ENCODE peak calls at places on chromosomes 11 and 22, in four cellular contexts. W is choroid plexus epithelial cell, V is astrocyte of the spinal cord, T is MM.1S. E is an unnamed sample.

GRCh38 chr22:27323646-27324045 is 477.9 kb downstream of the MN1 start:
- DNase-seq in W (no peak), V (no peak), T (no peak), E (no peak)

GRCh38 chr22:49617866-49618688 is 209.6 kb downstream of the BRD1 start:
- DNase-seq in W (no peak), V (no peak), T (no peak), E (no peak)

GRCh38 chr11:47915407-47916137 is 64.8 kb upstream of the PTPRJ start:
- DNase-seq in W (no peak), V (no peak), T (no peak), E (no peak)

GRCh38 chr22:28034760-28035401 is 115.8 kb upstream of the PITPNB start:
- DNase-seq in W (peak; percentile 69), V (peak; percentile 54), T (no peak), E (no peak)

GRCh38 chr11:12989428-12990242 is 19.5 kb upstream of the RASSF10 start:
- DNase-seq in W (no peak), V (no peak), T (no peak), E (no peak)

GRCh38 chr22:46769191-46769675 is 6.8 kb downstream of the TBC1D22A start:
- DNase-seq in W (no peak), V (no peak), T (no peak), E (no peak)

GRCh38 chr11:116707746-116708145 is 65.0 kb downstream of the BUD13 start:
- DNase-seq in W (no peak), V (no peak), T (no peak), E (no peak)

GRCh38 chr11:125624756-125625213 is at the start of gene CHEK1:
- DNase-seq in W (no peak), V (no peak), T (no peak), E (no peak)

GRCh38 chr11:33713914-33714398 is 13.3 kb upstream of the C11orf91 start:
- DNase-seq in W (no peak), V (no peak), T (no peak), E (no peak)

GRCh38 chr11:17767914-17768313 is 33.3 kb downstream of the KCNC1 start:
- DNase-seq in W (no peak), V (no peak), T (no peak), E (no peak)

GRCh38 chr11:69344570-69345145 is 50.7 kb downstream of the MYEOV start:
- DNase-seq in W (no peak), V (no peak), T (no peak), E (no peak)

GRCh38 chr22:49010901-49011300 is 816.8 kb downstream of the BRD1 start:
- DNase-seq in W (no peak), V (no peak), T (no peak), E (no peak)

GRCh38 chr11:46520971-46521745 is 72.7 kb downstream of the AMBRA1 start:
- DNase-seq in W (peak; percentile 79), V (peak; percentile 80), T (no peak), E (peak; percentile 43)

GRCh38 chr22:46676479-46676878 is 56.3 kb downstream of the GRAMD4 start:
- DNase-seq in W (no peak), V (no peak), T (no peak), E (no peak)

GRCh38 chr11:61111060-61111435 is 8.8 kb downstream of the CD5 start:
- DNase-seq in W (no peak), V (no peak), T (no peak), E (no peak)

GRCh38 chr11:2591805-2592204 is 108.0 kb downstream of the KCNQ1OT1 start:
- DNase-seq in W (no peak), V (no peak), T (no peak), E (no peak)

GRCh38 chr11:117830674-117831351 is 6.3 kb upstream of the FXYD2 start:
- DNase-seq in W (no peak), V (no peak), T (no peak), E (no peak)

GRCh38 chr11:73388241-73389133 is 12.3 kb downstream of the RELT start:
- DNase-seq in W (no peak), V (no peak), T (no peak), E (no peak)

GRCh38 chr22:16793831-16794230 is 31.4 kb downstream of the XKR3 start:
- DNase-seq in W (no peak), V (no peak), T (no peak), E (no peak)

DNA sequence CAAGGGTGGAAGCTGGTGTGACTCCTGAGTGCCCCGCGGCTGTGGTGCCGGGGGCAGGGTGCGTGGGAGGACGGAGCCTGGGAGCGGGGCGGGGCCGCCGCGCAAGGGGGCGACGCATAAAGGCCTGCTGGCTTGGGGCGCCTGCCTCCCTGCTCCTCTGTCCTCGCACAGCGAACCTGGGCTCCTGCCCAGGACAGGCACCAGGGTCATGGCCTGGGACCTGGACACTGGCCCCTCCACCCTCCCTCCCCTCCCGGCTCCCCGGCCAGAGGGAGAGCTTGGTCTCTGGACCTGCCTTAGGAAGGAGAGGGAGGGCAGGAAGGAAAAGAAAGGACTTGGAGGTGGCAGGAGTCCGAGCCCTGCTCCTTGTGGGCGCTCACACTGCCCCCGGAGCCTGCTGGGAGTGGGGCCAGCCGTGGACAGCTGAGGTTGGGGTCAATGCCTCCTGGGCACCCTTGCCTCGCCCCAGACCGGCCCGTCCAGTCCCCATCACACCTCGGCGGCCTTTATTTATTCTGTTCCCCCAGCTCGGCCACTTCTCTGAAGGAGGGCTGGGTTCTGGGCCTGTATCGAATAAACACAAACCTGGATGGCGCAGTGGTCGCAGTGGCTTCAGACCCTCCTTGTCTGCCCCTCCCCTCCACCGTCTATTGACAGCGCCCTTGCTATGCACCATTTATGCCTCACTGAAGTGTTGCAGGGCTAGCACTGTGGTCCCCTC is 8.7 kb downstream of the SLC16A8 start:
- DNase-seq in W (no peak), V (no peak), T (no peak), E (no peak)
- TF ChIP-seq CTCF in W (no peak), V (no peak), T (no peak), E (no peak)

DNA sequence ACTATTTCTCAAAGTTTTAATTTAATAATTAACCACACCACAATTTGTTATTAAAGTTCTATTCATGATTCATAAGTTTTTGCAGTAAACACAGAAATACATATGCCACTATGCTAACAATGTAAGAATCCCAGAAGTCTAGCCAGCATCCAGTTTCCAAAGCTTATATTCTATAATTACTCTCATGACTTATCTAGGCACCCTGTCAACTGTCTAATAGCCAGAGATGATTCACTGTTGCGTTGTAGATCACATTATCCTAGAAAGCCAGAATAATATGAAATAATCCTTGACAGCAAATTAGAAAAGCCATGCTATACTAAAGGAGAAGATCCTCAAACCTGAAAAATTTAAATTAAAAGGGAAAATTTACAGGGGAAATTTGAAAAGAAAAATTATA is 141.0 kb downstream of the SOX6 start:
- DNase-seq in W (no peak), V (no peak), T (no peak), E (no peak)
- H3K4me3 ChIP-seq in W (no peak overlapping the region), V (no peak overlapping the region), T (no peak overlapping the region), E (no peak overlapping the region)

GRCh38 chr11:27699926-27700350 is 317 bp downstream of the BDNF start:
- DNase-seq in W (no peak), V (no peak), T (no peak), E (no peak)
- TF ChIP-seq CTCF in W (no peak), V (no peak), T (no peak), E (no peak)

GRCh38 chr11:65792456-65792855 is 5.6 kb downstream of the OVOL1 start:
- DNase-seq in W (no peak), V (no peak), T (no peak), E (no peak)

GRCh38 chr11:65793625-65794400 is 7.0 kb downstream of the OVOL1 start:
- DNase-seq in W (no peak), V (no peak), T (no peak), E (no peak)

GRCh38 chr11:65796726-65797601 is 10.1 kb downstream of the OVOL1 start:
- DNase-seq in W (no peak), V (no peak), T (no peak), E (no peak)

GRCh38 chr11:65793144-65793581 is 6.3 kb downstream of the OVOL1 start:
- DNase-seq in W (no peak), V (no peak), T (no peak), E (no peak)

GRCh38 chr11:65794570-65795510 is 8.0 kb downstream of the OVOL1 start:
- DNase-seq in W (no peak), V (no peak), T (no peak), E (no peak)
- H3K4me3 ChIP-seq in W (no peak overlapping the region), V (no peak overlapping the region), T (no peak overlapping the region), E (no peak overlapping the region)

GRCh38 chr11:101459020-101459419 is 124.8 kb downstream of the TRPC6 start:
- DNase-seq in W (no peak), V (no peak), T (no peak), E (no peak)

GRCh38 chr11:101453682-101454081 is 130.1 kb downstream of the TRPC6 start:
- DNase-seq in W (no peak), V (peak; percentile 28), T (no peak), E (no peak)

GRCh38 chr11:101458161-101458560 is 125.6 kb downstream of the TRPC6 start:
- DNase-seq in W (no peak), V (peak; percentile 44), T (no peak), E (no peak)

GRCh38 chr11:101456812-101457211 is 127.0 kb downstream of the TRPC6 start:
- DNase-seq in W (peak; percentile 33), V (peak; percentile 45), T (peak; percentile 16), E (no peak)
- TF ChIP-seq CTCF in W (no peak), V (peak; percentile 16), T (peak; percentile 25), E (peak; percentile 26)

DNA sequence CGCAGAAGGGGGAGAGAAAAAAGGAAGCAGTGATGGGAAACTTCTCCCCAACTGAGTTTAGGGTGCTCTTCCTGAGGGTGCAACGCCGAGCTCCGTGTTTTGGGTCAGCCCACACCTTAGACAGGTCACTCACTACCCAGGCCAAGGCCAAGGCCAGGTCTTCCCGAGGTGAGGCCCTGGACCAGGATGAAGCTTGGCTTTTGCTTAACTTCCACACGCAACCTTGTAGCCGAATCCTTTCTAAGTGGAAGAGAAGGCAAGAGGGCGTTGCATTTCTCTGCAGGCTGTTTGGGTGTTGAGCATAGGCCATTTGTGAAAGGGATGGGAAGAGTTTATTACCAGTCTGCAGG is 1.4 kb downstream of the KREMEN1 start:
- DNase-seq in W (no peak), V (no peak), T (no peak), E (no peak)
- H3K4me3 ChIP-seq in W (peak overlapping the region; percentile 61), V (no peak overlapping the region), T (no peak overlapping the region), E (peak overlapping the region; percentile 56)

DNA sequence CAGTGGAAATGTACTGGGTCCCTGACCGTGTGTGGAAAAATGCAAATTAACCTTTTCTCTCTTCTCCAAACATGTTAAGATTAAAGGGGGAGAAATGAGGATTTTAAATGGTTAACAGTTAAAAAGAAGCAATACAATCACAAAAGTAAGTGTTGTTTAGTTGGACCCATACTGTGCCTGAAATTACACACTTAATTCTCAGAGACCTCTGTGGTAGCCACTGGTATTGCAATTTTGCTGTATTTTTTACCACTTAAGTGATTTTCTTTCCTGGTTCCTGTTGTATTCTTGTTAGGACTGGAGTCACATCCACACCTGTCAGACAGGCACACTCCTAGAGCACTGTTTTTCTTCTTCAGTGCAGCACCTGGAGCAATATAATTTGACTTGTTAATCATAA is 179.6 kb upstream of the PDGFD start:
- DNase-seq in W (peak; percentile 43), V (no peak), T (no peak), E (no peak)
- TF ChIP-seq CTCF in W (peak; percentile 46), V (peak; percentile 41), T (peak; percentile 36), E (peak; percentile 46)